ENCODE peak calls at places on chromosomes 5 and 9, in eight cellular contexts. One of them, this sample, is unnamed.
A peak's percentile ranks its signal among the peaks of the same experiment; 100 is the strongest.

GRCh38 chr5:141876628-141877477 is 1.4 kb downstream of the PCDH1 start:
- DNase-seq in astrocyte: no peak
- DNase-seq in lung: no peak
- DNase-seq in NCI-H82: no peak
- DNase-seq in HTR-8/SVneo: no peak
- DNase-seq in PC-9: peak; percentile 24
- DNase-seq in H9: no peak
- DNase-seq in stimulated activated naive CD8-positive, alpha-beta T cell treated with anti-CD3 and anti-CD28 coated beads, Interleukin-15, amount 100 ng/mL, for 72 hours: no peak
- DNase-seq in this sample: no peak

GRCh38 chr5:3394046-3394597 is 201.5 kb upstream of the IRX1 start:
- DNase-seq in lung: peak; percentile 20
- DNase-seq in astrocyte: no peak
- DNase-seq in PC-9: no peak
- DNase-seq in stimulated activated naive CD8-positive, alpha-beta T cell treated with anti-CD3 and anti-CD28 coated beads, Interleukin-15, amount 100 ng/mL, for 72 hours: no peak
- DNase-seq in H9: no peak
- DNase-seq in HTR-8/SVneo: no peak
- DNase-seq in NCI-H82: peak; percentile 84
- DNase-seq in this sample: no peak

GRCh38 chr5:120516799-120517198 is 52.7 kb downstream of the PRR16 start:
- DNase-seq in lung: no peak
- DNase-seq in NCI-H82: no peak
- DNase-seq in stimulated activated naive CD8-positive, alpha-beta T cell treated with anti-CD3 and anti-CD28 coated beads, Interleukin-15, amount 100 ng/mL, for 72 hours: no peak
- DNase-seq in PC-9: no peak
- DNase-seq in H9: no peak
- DNase-seq in HTR-8/SVneo: no peak
- DNase-seq in astrocyte: peak; percentile 77
- DNase-seq in this sample: peak; percentile 5

GRCh38 chr9:100472725-100473261 is at the start of gene TMEFF1:
- DNase-seq in H9: peak; percentile 88
- DNase-seq in NCI-H82: peak; percentile 81
- DNase-seq in lung: no peak
- DNase-seq in stimulated activated naive CD8-positive, alpha-beta T cell treated with anti-CD3 and anti-CD28 coated beads, Interleukin-15, amount 100 ng/mL, for 72 hours: peak; percentile 44
- DNase-seq in HTR-8/SVneo: peak; percentile 59
- DNase-seq in astrocyte: peak; percentile 9
- DNase-seq in PC-9: peak; percentile 40
- DNase-seq in this sample: peak; percentile 90

GRCh38 chr9:72431036-72431435 is 66.0 kb upstream of the ZFAND5 start:
- DNase-seq in H9: no peak
- DNase-seq in astrocyte: peak; percentile 83
- DNase-seq in lung: no peak
- DNase-seq in HTR-8/SVneo: no peak
- DNase-seq in stimulated activated naive CD8-positive, alpha-beta T cell treated with anti-CD3 and anti-CD28 coated beads, Interleukin-15, amount 100 ng/mL, for 72 hours: no peak
- DNase-seq in NCI-H82: no peak
- DNase-seq in PC-9: no peak
- DNase-seq in this sample: no peak

GRCh38 chr5:82987188-82987587 is 90.0 kb downstream of the TMEM167A start:
- DNase-seq in HTR-8/SVneo: no peak
- DNase-seq in stimulated activated naive CD8-positive, alpha-beta T cell treated with anti-CD3 and anti-CD28 coated beads, Interleukin-15, amount 100 ng/mL, for 72 hours: no peak
- DNase-seq in lung: no peak
- DNase-seq in NCI-H82: no peak
- DNase-seq in astrocyte: no peak
- DNase-seq in H9: no peak
- DNase-seq in PC-9: no peak
- DNase-seq in this sample: no peak

GRCh38 chr9:131094015-131094414 is 2.3 kb upstream of the AIF1L start:
- DNase-seq in PC-9: no peak
- DNase-seq in stimulated activated naive CD8-positive, alpha-beta T cell treated with anti-CD3 and anti-CD28 coated beads, Interleukin-15, amount 100 ng/mL, for 72 hours: no peak
- DNase-seq in lung: no peak
- DNase-seq in astrocyte: no peak
- DNase-seq in HTR-8/SVneo: no peak
- DNase-seq in H9: no peak
- DNase-seq in NCI-H82: no peak
- DNase-seq in this sample: no peak

GRCh38 chr9:16154570-16155078 is 601.8 kb downstream of the CCDC171 start:
- DNase-seq in lung: no peak
- DNase-seq in H9: peak; percentile 85
- DNase-seq in HTR-8/SVneo: no peak
- DNase-seq in astrocyte: no peak
- DNase-seq in stimulated activated naive CD8-positive, alpha-beta T cell treated with anti-CD3 and anti-CD28 coated beads, Interleukin-15, amount 100 ng/mL, for 72 hours: peak; percentile 81
- DNase-seq in NCI-H82: peak; percentile 83
- DNase-seq in PC-9: peak; percentile 32
- DNase-seq in this sample: no peak

GRCh38 chr9:100525563-100525962 is 52.3 kb upstream of the CAVIN4 start:
- DNase-seq in astrocyte: no peak
- DNase-seq in lung: no peak
- DNase-seq in HTR-8/SVneo: no peak
- DNase-seq in stimulated activated naive CD8-positive, alpha-beta T cell treated with anti-CD3 and anti-CD28 coated beads, Interleukin-15, amount 100 ng/mL, for 72 hours: no peak
- DNase-seq in PC-9: no peak
- DNase-seq in H9: no peak
- DNase-seq in NCI-H82: no peak
- DNase-seq in this sample: no peak

GRCh38 chr5:149857499-149857898 is 87.1 kb downstream of the PDE6A start:
- DNase-seq in NCI-H82: no peak
- DNase-seq in lung: peak; percentile 66
- DNase-seq in astrocyte: no peak
- DNase-seq in stimulated activated naive CD8-positive, alpha-beta T cell treated with anti-CD3 and anti-CD28 coated beads, Interleukin-15, amount 100 ng/mL, for 72 hours: no peak
- DNase-seq in HTR-8/SVneo: no peak
- DNase-seq in H9: no peak
- DNase-seq in PC-9: peak; percentile 85
- DNase-seq in this sample: peak; percentile 38

GRCh38 chr5:58450811-58451629 is 8.9 kb downstream of the PLK2 start:
- DNase-seq in lung: no peak
- DNase-seq in H9: no peak
- DNase-seq in HTR-8/SVneo: no peak
- DNase-seq in PC-9: no peak
- DNase-seq in NCI-H82: no peak
- DNase-seq in stimulated activated naive CD8-positive, alpha-beta T cell treated with anti-CD3 and anti-CD28 coated beads, Interleukin-15, amount 100 ng/mL, for 72 hours: no peak
- DNase-seq in astrocyte: peak; percentile 59
- DNase-seq in this sample: no peak